ENCODE peak calls at places on chromosomes 7 and 10, in seven cellular contexts. S is progenitor cell of endocrine pancreas, V is fibroblast of lung, M is thoracic aorta, X is lower leg skin, U is kidney epithelial cell, E is bronchial epithelial cell. D is an unnamed sample.

GRCh38 chr7:156504687-156505545 is 135.7 kb upstream of the RNF32 start:
- DNase-seq in V (no peak), E (no peak), S (no peak), U (peak), M (no peak), X (no peak), D (no peak)

GRCh38 chr10:49612513-49613159 is 1.2 kb upstream of the CHAT start:
- DNase-seq in V (no peak), E (no peak), S (no peak), X (peak), U (no peak), M (no peak), D (no peak)

GRCh38 chr10:74529205-74529604 is 297.2 kb upstream of the KAT6B start:
- DNase-seq in X (no peak), E (peak), S (no peak), V (no peak), U (no peak), M (no peak), D (no peak)

GRCh38 chr7:146074195-146074765 is 42.3 kb upstream of the CNTNAP2 start:
- DNase-seq in S (no peak), V (no peak), U (no peak), M (no peak), E (no peak), X (no peak), D (no peak)

GRCh38 chr7:28904539-28905143 is 53.5 kb downstream of the TRIL start:
- DNase-seq in M (no peak), E (peak), U (no peak), V (no peak), X (no peak), S (no peak), D (no peak)

GRCh38 chr10:130875116-130875515 is 436.4 kb downstream of the TCERG1L start:
- DNase-seq in E (no peak), S (no peak), U (no peak), X (peak), V (no peak), M (no peak), D (no peak)

GRCh38 chr7:128794020-128794419 is 2.3 kb downstream of the CCDC136 start:
- DNase-seq in X (no peak), U (no peak), S (no peak), V (no peak), M (no peak), E (no peak), D (no peak)

GRCh38 chr7:117164578-117164977 is 158.3 kb downstream of the WNT2 start:
- DNase-seq in U (no peak), X (no peak), M (no peak), S (no peak), V (peak), E (peak), D (no peak)

GRCh38 chr7:158821173-158822021 is 7.9 kb downstream of the ESYT2 start:
- DNase-seq in U (no peak), S (no peak), E (peak), M (no peak), V (peak), X (no peak), D (no peak)

GRCh38 chr7:151757274-151757673 is 119.6 kb downstream of the PRKAG2 start:
- DNase-seq in U (no peak), V (peak), S (no peak), X (no peak), M (no peak), E (no peak), D (no peak)

GRCh38 chr7:71633571-71634008 is 501.6 kb downstream of the GALNT17 start:
- DNase-seq in E (peak), V (peak), X (no peak), U (peak), S (no peak), M (no peak), D (peak)

GRCh38 chr7:90173127-90173844 is 19.0 kb downstream of the STEAP1 start:
- DNase-seq in X (no peak), M (no peak), E (no peak), U (no peak), V (no peak), S (no peak), D (no peak)

GRCh38 chr10:101042667-101043355 is 11.8 kb downstream of the SFXN3 start:
- DNase-seq in M (peak), E (peak), U (peak), V (peak), S (peak), X (peak), D (peak)

GRCh38 chr10:14074062-14074884 is 256.5 kb downstream of the FRMD4A start:
- DNase-seq in M (peak), E (peak), S (no peak), U (peak), X (peak), V (peak), D (peak)

GRCh38 chr7:50330254-50330653 is 25.7 kb downstream of the IKZF1 start:
- DNase-seq in V (no peak), M (no peak), X (no peak), S (no peak), U (no peak), E (no peak), D (no peak)

GRCh38 chr10:70441161-70441876 is at the start of gene NODAL:
- DNase-seq in X (no peak), E (no peak), M (no peak), U (no peak), V (no peak), S (no peak), D (no peak)

GRCh38 chr10:53601260-53601875 is 828.8 kb upstream of the MBL2 start:
- DNase-seq in S (no peak), X (no peak), U (no peak), V (peak), M (no peak), E (peak), D (peak)

GRCh38 chr10:99582255-99582770 is 37.9 kb downstream of the SLC25A28 start:
- DNase-seq in E (peak), V (no peak), S (no peak), U (no peak), M (no peak), X (peak), D (no peak)

GRCh38 chr7:43937444-43937843 is 11.2 kb downstream of the UBE2D4 start:
- DNase-seq in M (no peak), X (no peak), E (no peak), V (no peak), U (no peak), S (no peak), D (no peak)

GRCh38 chr7:43938892-43939482 is 12.8 kb downstream of the UBE2D4 start:
- DNase-seq in S (no peak), U (no peak), V (no peak), X (no peak), E (no peak), M (no peak), D (no peak)

GRCh38 chr7:43944286-43944685 is 18.1 kb downstream of the UBE2D4 start:
- DNase-seq in U (no peak), S (no peak), M (no peak), X (no peak), E (no peak), V (no peak), D (no peak)

GRCh38 chr7:43943702-43944187 is 17.5 kb downstream of the UBE2D4 start:
- DNase-seq in M (no peak), S (no peak), U (no peak), V (no peak), X (no peak), E (no peak), D (no peak)

GRCh38 chr7:43942997-43943701 is 16.9 kb downstream of the UBE2D4 start:
- DNase-seq in M (no peak), V (no peak), S (no peak), E (peak), X (no peak), U (no peak), D (no peak)
- TF ChIP-seq CTCF in M (no peak), V (no peak), S (peak), E (peak), X (no peak), U (no peak), D (peak)

DNA sequence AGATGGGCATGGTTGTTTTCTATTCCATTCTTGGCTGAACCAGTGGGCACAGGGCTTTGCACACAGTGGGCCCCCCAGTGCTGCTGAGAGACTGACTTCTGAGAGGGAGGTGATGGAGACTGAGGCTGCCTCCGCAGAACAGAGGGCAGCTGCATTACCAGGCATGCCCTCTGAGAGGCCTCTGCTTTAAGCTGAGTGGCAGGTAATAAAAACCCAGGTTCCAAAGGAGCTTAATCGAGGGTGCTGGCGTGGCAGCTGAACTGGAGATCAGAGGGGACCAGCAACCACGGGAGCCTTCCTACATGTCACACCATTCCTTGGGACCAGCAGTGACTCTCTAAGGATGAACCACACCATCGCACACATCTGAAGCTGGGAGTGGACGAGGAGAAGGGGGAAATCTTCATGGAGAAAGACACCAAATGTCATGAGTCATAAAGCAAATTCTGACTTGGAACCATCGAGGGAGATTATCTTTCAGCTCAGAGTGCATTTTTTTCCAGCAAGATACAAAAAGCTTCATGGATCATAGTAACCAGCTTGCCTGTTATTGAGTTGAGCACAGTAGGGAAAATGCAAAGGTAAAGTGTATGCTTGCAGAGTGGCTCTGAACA is 24.6 kb downstream of the HIPK2 start:
- DNase-seq in V (no peak), M (no peak), U (no peak), X (peak), S (no peak), E (no peak), D (no peak)
- TF ChIP-seq CTCF in V (peak), M (no peak), U (peak), X (no peak), S (peak), E (peak), D (peak)

DNA sequence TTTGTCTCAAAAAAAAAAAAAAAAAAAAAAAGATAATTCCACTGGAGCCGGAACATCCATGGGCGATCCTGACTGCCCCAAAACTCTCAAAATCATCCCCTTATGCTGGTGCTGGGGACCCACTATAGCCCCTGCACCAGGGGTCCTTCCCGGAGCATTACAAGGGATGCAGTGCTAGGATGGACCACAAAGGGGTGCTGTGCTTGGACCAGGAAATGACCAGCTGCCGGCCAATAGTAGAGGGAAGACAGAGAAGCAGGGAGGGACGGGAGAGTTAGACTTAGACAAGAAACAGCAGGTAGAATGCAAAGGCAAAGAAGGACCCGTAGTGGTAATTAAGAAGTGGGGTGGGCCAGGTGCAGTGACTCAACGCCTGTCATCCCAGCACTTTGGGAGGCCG is 40.5 kb downstream of the RCC1L start:
- DNase-seq in U (no peak), S (no peak), X (no peak), E (no peak), V (no peak), M (no peak), D (no peak)
- TF ChIP-seq CTCF in U (peak), S (peak), X (no peak), E (no peak), V (peak), M (no peak), D (peak)

GRCh38 chr7:102467581-102468415 is 3.0 kb downstream of the LRWD1 start:
- DNase-seq in M (no peak), E (no peak), S (no peak), U (no peak), X (no peak), V (no peak), D (no peak)

GRCh38 chr7:102468416-102469350 is 3.9 kb downstream of the LRWD1 start:
- DNase-seq in U (no peak), X (no peak), M (no peak), S (no peak), E (no peak), V (no peak), D (no peak)

GRCh38 chr7:102466097-102466496 is 1.3 kb downstream of the LRWD1 start:
- DNase-seq in U (no peak), E (no peak), V (no peak), S (no peak), M (no peak), X (no peak), D (no peak)

GRCh38 chr7:102463841-102464576 is 654 bp downstream of the ALKBH4 start:
- DNase-seq in X (no peak), V (no peak), M (no peak), U (no peak), S (no peak), E (no peak), D (no peak)

DNA sequence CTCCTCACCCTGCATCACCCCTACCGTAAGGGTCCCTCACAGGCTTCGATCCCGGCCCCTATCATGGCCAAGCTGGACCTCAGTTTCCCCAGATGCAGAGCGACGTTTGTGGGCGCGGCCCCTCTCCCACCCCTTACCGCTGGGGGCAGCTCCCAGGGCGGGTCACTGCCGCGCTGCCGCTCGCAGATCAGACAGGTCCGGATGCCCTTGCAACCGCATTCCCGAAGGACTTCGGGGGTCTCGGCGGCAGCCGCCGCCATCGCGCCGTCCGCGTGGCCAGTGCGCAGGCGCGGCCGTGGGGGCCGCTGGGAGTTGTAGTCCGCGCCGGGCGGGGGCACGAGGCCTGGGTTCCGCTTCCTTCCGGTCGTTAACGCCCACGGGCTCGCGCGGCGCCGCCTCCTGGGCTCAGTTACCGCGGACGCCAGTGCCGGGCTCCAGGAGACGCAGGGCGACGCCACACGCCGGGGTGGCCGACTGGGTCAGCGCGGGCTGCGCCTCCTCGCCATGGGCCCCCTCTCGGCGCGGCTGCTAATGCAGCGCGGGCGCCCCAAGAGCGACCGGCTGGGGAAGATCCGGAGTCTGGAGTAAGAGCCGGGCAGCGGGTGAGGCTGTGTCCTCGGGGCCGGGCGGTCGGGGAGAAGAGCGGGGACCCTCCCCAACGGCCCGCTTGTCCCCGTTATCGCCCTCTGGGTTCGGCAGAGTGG is at the start of the genes ALKBH4 and LRWD1:
- DNase-seq in S (peak), X (peak), M (peak), E (peak), V (peak), U (peak), D (peak)
- TF ChIP-seq CTCF in S (peak), X (no peak), M (peak), E (peak), V (peak), U (no peak), D (no peak)

GRCh38 chr10:22504766-22505165 is 159.5 kb downstream of the SPAG6 start:
- DNase-seq in S (no peak), E (no peak), U (no peak), V (no peak), X (no peak), M (no peak), D (no peak)

GRCh38 chr10:22503315-22504090 is 158.2 kb downstream of the SPAG6 start:
- DNase-seq in V (peak), U (peak), E (peak), S (no peak), X (no peak), M (no peak), D (no peak)

GRCh38 chr10:22501863-22502262 is 156.6 kb downstream of the SPAG6 start:
- DNase-seq in S (no peak), E (no peak), M (no peak), U (no peak), X (no peak), V (no peak), D (no peak)

GRCh38 chr10:22501412-22501811 is 156.1 kb downstream of the SPAG6 start:
- DNase-seq in U (no peak), M (no peak), E (no peak), S (no peak), X (no peak), V (no peak), D (no peak)

DNA sequence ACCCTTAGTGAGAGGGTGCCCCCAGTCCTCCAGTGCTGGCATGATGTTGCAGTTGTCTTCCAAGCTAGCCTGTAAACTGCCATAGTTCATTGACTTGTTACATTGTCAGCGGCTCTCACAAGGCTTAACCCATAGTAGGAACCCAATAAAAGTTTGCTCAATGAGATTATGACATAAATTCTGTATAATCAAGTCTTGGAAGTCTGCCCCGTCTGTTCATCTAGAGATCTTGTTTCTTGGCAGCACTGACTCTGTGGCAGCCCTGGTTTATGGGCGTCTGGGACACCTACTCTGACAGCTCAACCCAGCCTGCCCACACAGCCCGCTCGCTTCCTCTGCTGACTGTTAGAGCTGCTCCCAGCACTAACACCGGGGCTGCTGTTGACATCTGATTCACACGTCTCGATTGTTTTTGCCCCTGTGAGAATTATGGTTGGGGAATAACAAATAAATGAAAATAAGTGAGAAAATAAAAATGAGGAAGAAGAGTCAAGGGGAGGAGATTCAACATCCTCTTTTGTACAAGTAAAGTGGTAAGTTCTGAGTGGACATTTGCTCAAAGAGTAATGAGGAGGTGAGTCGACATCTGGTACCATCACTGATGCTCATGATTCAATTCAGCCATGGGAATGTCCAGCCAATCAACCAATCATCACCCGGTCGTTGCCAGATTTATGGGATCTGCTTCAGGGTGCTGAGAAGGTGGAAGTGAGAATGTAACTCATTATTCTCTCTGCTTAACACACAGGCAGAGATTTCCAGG is 160.8 kb downstream of the SPAG6 start:
- DNase-seq in X (no peak), E (no peak), S (no peak), M (no peak), V (no peak), U (no peak), D (peak)
- TF ChIP-seq CTCF in X (no peak), E (no peak), S (no peak), M (no peak), V (no peak), U (no peak), D (no peak)